ENCODE peak calls at places on chromosome 1, in eight cellular contexts. One of them, this sample, is unnamed.

GRCh38 chr1:89908993-89909436 is 85.9 kb upstream of the ZNF326 start:
- DNase-seq in colonic mucosa: no peak
- DNase-seq in hippocampal formation: no peak
- DNase-seq in NCI-H1436: no peak
- DNase-seq in fibroblast of mammary gland: peak; percentile 79
- DNase-seq in GM06990: peak; percentile 12
- DNase-seq in nephron progenitor cell: no peak
- DNase-seq in NB4: peak; percentile 65
- DNase-seq in this sample: peak; percentile 93

GRCh38 chr1:195790514-195791168 is 817.6 kb downstream of the KCNT2 start:
- DNase-seq in colonic mucosa: no peak
- DNase-seq in hippocampal formation: no peak
- DNase-seq in NCI-H1436: no peak
- DNase-seq in fibroblast of mammary gland: no peak
- DNase-seq in GM06990: no peak
- DNase-seq in nephron progenitor cell: no peak
- DNase-seq in NB4: no peak
- DNase-seq in this sample: no peak

GRCh38 chr1:10962483-10962882 is 50.0 kb upstream of the TARDBP start:
- DNase-seq in colonic mucosa: no peak
- DNase-seq in hippocampal formation: no peak
- DNase-seq in NCI-H1436: peak; percentile 20
- DNase-seq in fibroblast of mammary gland: no peak
- DNase-seq in GM06990: no peak
- DNase-seq in nephron progenitor cell: no peak
- DNase-seq in NB4: no peak
- DNase-seq in this sample: peak; percentile 20

GRCh38 chr1:204190212-204191211 is 5.8 kb downstream of the KISS1 start:
- DNase-seq in colonic mucosa: peak; percentile 70
- DNase-seq in hippocampal formation: no peak
- DNase-seq in NCI-H1436: peak; percentile 61
- DNase-seq in fibroblast of mammary gland: peak; percentile 69
- DNase-seq in GM06990: no peak
- DNase-seq in nephron progenitor cell: peak; percentile 65
- DNase-seq in NB4: peak; percentile 93
- DNase-seq in this sample: peak; percentile 78

GRCh38 chr1:197775282-197776262 is at the start of gene DENND1B:
- DNase-seq in colonic mucosa: peak; percentile 87
- DNase-seq in hippocampal formation: peak; percentile 45
- DNase-seq in NCI-H1436: peak; percentile 82
- DNase-seq in fibroblast of mammary gland: peak; percentile 45
- DNase-seq in GM06990: peak; percentile 94
- DNase-seq in nephron progenitor cell: peak; percentile 82
- DNase-seq in NB4: peak; percentile 95
- DNase-seq in this sample: peak; percentile 75

GRCh38 chr1:225425211-225425786 is 2.5 kb downstream of the LBR start:
- DNase-seq in colonic mucosa: no peak
- DNase-seq in hippocampal formation: no peak
- DNase-seq in NCI-H1436: no peak
- DNase-seq in fibroblast of mammary gland: peak; percentile 68
- DNase-seq in GM06990: no peak
- DNase-seq in nephron progenitor cell: no peak
- DNase-seq in NB4: peak; percentile 87
- DNase-seq in this sample: peak; percentile 23

GRCh38 chr1:205232122-205232820 is 4.5 kb downstream of the TMCC2 start:
- DNase-seq in colonic mucosa: no peak
- DNase-seq in hippocampal formation: no peak
- DNase-seq in NCI-H1436: no peak
- DNase-seq in fibroblast of mammary gland: no peak
- DNase-seq in GM06990: no peak
- DNase-seq in nephron progenitor cell: no peak
- DNase-seq in NB4: no peak
- DNase-seq in this sample: no peak

GRCh38 chr1:156602557-156602993 is 1.3 kb upstream of the GPATCH4 start:
- DNase-seq in colonic mucosa: peak; percentile 31
- DNase-seq in hippocampal formation: no peak
- DNase-seq in NCI-H1436: no peak
- DNase-seq in fibroblast of mammary gland: peak; percentile 30
- DNase-seq in GM06990: no peak
- DNase-seq in nephron progenitor cell: no peak
- DNase-seq in NB4: peak; percentile 52
- DNase-seq in this sample: no peak

GRCh38 chr1:166176416-166176815 is 9.6 kb upstream of the FAM78B start:
- DNase-seq in colonic mucosa: no peak
- DNase-seq in hippocampal formation: no peak
- DNase-seq in NCI-H1436: no peak
- DNase-seq in fibroblast of mammary gland: no peak
- DNase-seq in GM06990: no peak
- DNase-seq in nephron progenitor cell: no peak
- DNase-seq in NB4: no peak
- DNase-seq in this sample: no peak